ENCODE peak calls at places on chromosomes 5 and 9, in four cellular contexts. Q, W, H and O are unnamed samples. For H3K27me3, the result is how much of the 10 kb centered on the place peaks cover.

GRCh38 chr9:7149258-7149657 is 391.5 kb downstream of the KDM4C start:
- DNase-seq in Q (no peak), W (no peak), H (no peak), O (no peak)

GRCh38 chr5:74272019-74272775 is 368.3 kb downstream of the ENC1 start:
- DNase-seq in Q (no peak), W (no peak), H (no peak), O (no peak)

GRCh38 chr5:147863409-147864194 is 14.9 kb upstream of the SCGB3A2 start:
- DNase-seq in Q (no peak), W (no peak), H (no peak), O (no peak)

GRCh38 chr5:164597293-164597900 is 1092.0 kb downstream of the MAT2B start:
- DNase-seq in Q (peak), W (no peak), H (no peak), O (no peak)

GRCh38 chr5:14158890-14159666 is 15.9 kb downstream of the TRIO start:
- DNase-seq in Q (no peak), W (no peak), H (no peak), O (no peak)

GRCh38 chr5:178458140-178458539 is 132.1 kb downstream of the COL23A1 start:
- DNase-seq in Q (no peak), W (no peak), H (no peak), O (no peak)

GRCh38 chr9:16335788-16336580 is 534.5 kb downstream of the BNC2 start:
- DNase-seq in Q (no peak), W (peak), H (peak), O (no peak)

GRCh38 chr9:74838351-74838750 is 49.4 kb downstream of the TRPM6 start:
- DNase-seq in Q (no peak), W (no peak), H (no peak), O (no peak)

GRCh38 chr9:74935008-74935407 is 17.7 kb downstream of the C9orf40 start:
- DNase-seq in Q (no peak), W (no peak), H (no peak), O (no peak)

GRCh38 chr5:145204741-145205140 is 630.4 kb downstream of the PRELID2 start:
- DNase-seq in Q (no peak), W (no peak), H (no peak), O (no peak)

GRCh38 chr5:10145922-10146321 is 103.8 kb downstream of the ATPSCKMT start:
- DNase-seq in Q (no peak), W (no peak), H (no peak), O (no peak)

GRCh38 chr5:138391859-138392386 is 39.4 kb downstream of the KDM3B start:
- DNase-seq in Q (no peak), W (no peak), H (no peak), O (no peak)

GRCh38 chr5:16492398-16493175 is 27.0 kb upstream of the ZNF622 start:
- DNase-seq in Q (no peak), W (no peak), H (no peak), O (no peak)

GRCh38 chr5:81852277-81853004 is 101.5 kb upstream of the SSBP2 start:
- DNase-seq in Q (peak), W (no peak), H (peak), O (no peak)

GRCh38 chr5:174338204-174339010 is 292.9 kb downstream of the NSG2 start:
- DNase-seq in Q (no peak), W (no peak), H (no peak), O (no peak)

GRCh38 chr5:23994581-23995370 is 487.4 kb downstream of the PRDM9 start:
- DNase-seq in Q (no peak), W (no peak), H (no peak), O (no peak)

GRCh38 chr9:100322954-100323536 is 29.7 kb downstream of the TEX10 start:
- DNase-seq in Q (peak), W (no peak), H (no peak), O (no peak)

GRCh38 chr5:141657937-141658545 is 6.8 kb upstream of the FCHSD1 start:
- DNase-seq in Q (no peak), W (no peak), H (no peak), O (no peak)

GRCh38 chr9:91060520-91061343 is 259.1 kb downstream of the SYK start:
- DNase-seq in Q (no peak), W (no peak), H (no peak), O (no peak)

GRCh38 chr5:54516051-54516645 is 1.4 kb upstream of the SNX18 start:
- DNase-seq in Q (no peak), W (no peak), H (no peak), O (no peak)

GRCh38 chr5:1507457-1507856 is 16.3 kb downstream of the LPCAT1 start:
- DNase-seq in Q (no peak), W (no peak), H (peak), O (no peak)

GRCh38 chr9:129171993-129172751 is 5.9 kb downstream of the IER5L start:
- DNase-seq in Q (no peak), W (no peak), H (no peak), O (no peak)

GRCh38 chr9:25994605-25995004 is 316.4 kb upstream of the TUSC1 start:
- DNase-seq in Q (no peak), W (no peak), H (no peak), O (no peak)

GRCh38 chr5:76592692-76593091 is 30.5 kb downstream of the F2RL2 start:
- DNase-seq in Q (no peak), W (no peak), H (no peak), O (no peak)

GRCh38 chr5:96427823-96428222 is 5.2 kb downstream of the PCSK1 start:
- DNase-seq in Q (peak), W (no peak), H (no peak), O (no peak)

GRCh38 chr9:119332522-119332921 is 36.7 kb downstream of the BRINP1 start:
- DNase-seq in Q (no peak), W (no peak), H (no peak), O (no peak)

GRCh38 chr9:8651830-8652229 is 852.3 kb upstream of the DMAC1 start:
- DNase-seq in Q (no peak), W (no peak), H (no peak), O (no peak)

GRCh38 chr9:111271481-111272080 is 58.4 kb downstream of the OR2K2 start:
- DNase-seq in Q (no peak), W (no peak), H (no peak), O (no peak)

GRCh38 chr9:73349476-73349875 is 197.8 kb downstream of the ANXA1 start:
- DNase-seq in Q (no peak), W (no peak), H (no peak), O (no peak)

GRCh38 chr9:27247756-27248155 is 49.2 kb downstream of the EQTN start:
- DNase-seq in Q (peak), W (no peak), H (no peak), O (no peak)

GRCh38 chr5:101306391-101307137 is 403.5 kb upstream of the ST8SIA4 start:
- DNase-seq in Q (no peak), W (no peak), H (no peak), O (no peak)

GRCh38 chr9:105700598-105701544 is 6.5 kb downstream of the TMEM38B start:
- DNase-seq in Q (no peak), W (no peak), H (no peak), O (no peak)

GRCh38 chr9:93677641-93678136 is 101.3 kb downstream of the PHF2 start:
- DNase-seq in Q (peak), W (no peak), H (peak), O (no peak)

GRCh38 chr9:134619983-134620612 is 21.5 kb upstream of the COL5A1 start:
- DNase-seq in Q (no peak), W (no peak), H (peak), O (no peak)

GRCh38 chr5:178535299-178536175 is 54.7 kb downstream of the COL23A1 start:
- DNase-seq in Q (no peak), W (no peak), H (peak), O (no peak)

GRCh38 chr9:122949696-122950095 is 8.9 kb downstream of the RABGAP1 start:
- DNase-seq in Q (no peak), W (no peak), H (no peak), O (no peak)

GRCh38 chr5:37272564-37272963 is 23.4 kb upstream of the CPLANE1 start:
- DNase-seq in Q (no peak), W (no peak), H (no peak), O (no peak)

GRCh38 chr5:177405312-177405711 is 4.1 kb downstream of the F12 start:
- DNase-seq in Q (no peak), W (no peak), H (no peak), O (no peak)
- H3K27me3 ChIP-seq in Q (half or more), W (under half), H (under half), O (under half)

DNA sequence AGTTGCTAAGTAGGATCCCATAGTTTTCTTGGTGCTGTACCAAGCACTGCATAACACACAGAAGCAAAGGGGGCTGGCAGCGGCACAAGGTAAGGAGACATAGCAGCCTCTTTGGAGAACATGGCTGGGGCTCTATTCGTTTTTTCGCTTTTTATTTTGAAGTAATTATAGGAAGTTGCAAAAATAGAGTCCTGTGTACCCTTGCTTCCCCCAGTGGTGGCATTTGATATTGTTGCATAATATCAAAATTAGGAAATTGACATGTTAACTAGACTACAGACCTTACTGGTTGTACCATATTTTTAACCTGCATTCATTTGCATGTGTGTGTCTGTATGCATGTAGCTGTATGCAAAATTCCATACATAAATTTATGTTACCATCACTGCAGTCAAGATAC is 6.6 kb upstream of the UBQLN1 start:
- DNase-seq in Q (no peak), W (no peak), H (no peak), O (no peak)
- TF ChIP-seq CTCF in Q (peak), W (no peak), H (peak), O (peak)

GRCh38 chr9:126682113-126682810 is 68.5 kb downstream of the LMX1B start:
- DNase-seq in Q (no peak), W (no peak), H (no peak), O (no peak)
- H3K27me3 ChIP-seq in Q (under half), W (half or more), H (under half), O (half or more)

GRCh38 chr9:136133191-136133958 is 14.7 kb upstream of the TMEM250 start:
- DNase-seq in Q (no peak), W (no peak), H (no peak), O (no peak)
- TF ChIP-seq CTCF in Q (no peak), W (peak), H (peak), O (no peak)

DNA sequence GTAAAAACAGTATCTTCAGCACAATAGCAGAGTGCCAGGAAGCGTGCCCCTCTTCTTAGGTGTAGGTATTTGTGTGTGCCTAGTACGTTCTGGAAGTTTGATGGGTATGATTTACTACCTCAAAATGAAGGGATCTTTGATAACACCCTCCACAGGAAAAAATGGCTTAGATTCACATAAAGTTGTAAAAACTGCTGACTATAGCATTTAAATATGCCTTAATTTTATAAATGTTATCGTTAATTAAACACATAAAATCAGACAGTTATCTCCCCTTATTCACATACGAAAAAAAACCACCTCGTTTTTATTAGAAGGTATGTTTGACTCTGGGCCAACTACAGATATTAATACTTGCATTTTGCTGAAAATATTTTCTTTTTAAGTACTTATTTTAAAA is 243.6 kb upstream of the TBCA start:
- DNase-seq in Q (no peak), W (no peak), H (no peak), O (no peak)
- H3K27me3 ChIP-seq in Q (under half), W (under half), H (under half), O (under half)

GRCh38 chr5:168318237-168318636 is 26.8 kb downstream of the WWC1 start:
- DNase-seq in Q (no peak), W (no peak), H (no peak), O (no peak)
- TF ChIP-seq CTCF in Q (no peak), W (no peak), H (no peak), O (no peak)

DNA sequence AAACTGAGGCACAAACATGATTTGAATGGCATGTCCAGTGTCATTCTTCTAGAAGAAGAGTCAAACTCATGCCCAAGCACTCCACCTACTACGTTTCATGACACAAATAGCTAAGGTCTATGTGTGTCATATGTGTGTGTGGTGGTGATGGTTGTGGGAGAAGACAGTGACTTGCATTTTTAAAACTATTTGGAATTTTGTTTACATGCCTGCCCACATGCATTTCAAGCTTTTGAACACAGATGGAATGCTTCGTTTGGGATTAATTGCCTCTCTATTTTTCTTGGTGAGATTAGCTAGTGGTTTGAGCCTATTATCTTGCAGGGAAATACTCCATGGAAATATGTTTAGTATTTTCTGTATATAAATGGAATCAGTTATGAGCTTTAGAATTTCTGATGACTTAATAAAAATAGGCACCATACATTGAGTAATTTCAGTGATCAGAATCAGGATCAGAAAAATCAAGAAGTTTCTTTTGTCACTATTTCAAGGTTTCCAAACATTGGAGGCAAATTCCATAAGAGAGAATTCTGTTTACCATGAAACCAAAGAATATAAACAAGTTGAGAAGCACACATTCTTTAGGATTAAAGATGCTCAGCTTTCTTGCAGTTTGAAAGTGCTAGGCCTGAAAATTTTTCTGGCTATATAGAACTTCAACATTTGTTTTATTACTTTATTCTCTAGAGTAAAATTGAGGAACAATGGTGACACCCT is 260.3 kb upstream of the SEMA6A start:
- DNase-seq in Q (no peak), W (no peak), H (no peak), O (no peak)
- H3K27me3 ChIP-seq in Q (under half), W (under half), H (under half), O (under half)

GRCh38 chr5:67431191-67431590 is 234.6 kb upstream of the CD180 start:
- DNase-seq in Q (no peak), W (no peak), H (no peak), O (no peak)
- TF ChIP-seq CTCF in Q (no peak), W (no peak), H (no peak), O (no peak)

GRCh38 chr9:126673689-126674364 is 60.1 kb downstream of the LMX1B start:
- DNase-seq in Q (no peak), W (no peak), H (peak), O (no peak)
- H3K27me3 ChIP-seq in Q (under half), W (half or more), H (under half), O (half or more)